ENCODE peak calls at places on chromosomes 4 and X, in seven cellular contexts. V is T-cell; M is CD8-positive, alpha-beta T cell; F is mucosa of descending colon; W is neural crest cell; Z is right atrium auricular region; X is lung. A is an unnamed sample.

GRCh38 chrX:2627272-2627867 is 63.7 kb upstream of the CD99 start:
- DNase-seq in X (no peak), Z (no peak), V (peak), M (peak), W (peak), F (no peak), A (peak)

GRCh38 chrX:10143071-10143983 is 13.4 kb upstream of the CLCN4 start:
- DNase-seq in F (no peak), X (no peak), W (no peak), Z (no peak), V (no peak), M (no peak), A (no peak)

GRCh38 chr4:33060873-33061542 is 2340.8 kb downstream of the PCDH7 start:
- DNase-seq in W (peak), M (no peak), X (no peak), V (no peak), Z (no peak), F (no peak), A (no peak)

GRCh38 chrX:29043751-29044150 is 456.5 kb downstream of the IL1RAPL1 start:
- DNase-seq in F (no peak), W (no peak), X (no peak), Z (no peak), M (no peak), V (no peak), A (no peak)

GRCh38 chrX:132876933-132877332 is 81.5 kb downstream of the HS6ST2 start:
- DNase-seq in Z (no peak), V (no peak), W (no peak), M (no peak), X (no peak), F (no peak), A (no peak)

GRCh38 chrX:114959729-114960128 is 57.7 kb downstream of the IL13RA2 start:
- DNase-seq in X (no peak), W (no peak), M (no peak), Z (no peak), V (no peak), F (no peak), A (no peak)

GRCh38 chrX:107676559-107677378 is 48.5 kb downstream of the PRPS1 start:
- DNase-seq in F (peak), V (peak), M (peak), X (peak), W (no peak), Z (peak), A (peak)

GRCh38 chrX:134547047-134547679 is 87.2 kb downstream of the HPRT1 start:
- DNase-seq in M (no peak), V (no peak), F (no peak), X (no peak), W (no peak), Z (no peak), A (no peak)

GRCh38 chr4:2059034-2059725 is at the start of gene NAT8L:
- DNase-seq in M (no peak), V (no peak), Z (no peak), X (no peak), W (peak), F (peak), A (no peak)

GRCh38 chrX:115029869-115030564 is 12.6 kb upstream of the IL13RA2 start:
- DNase-seq in F (no peak), V (no peak), M (no peak), Z (no peak), X (no peak), W (no peak), A (no peak)

GRCh38 chr4:174365018-174365587 is 81.4 kb downstream of the CEP44 start:
- DNase-seq in M (peak), W (peak), X (no peak), F (no peak), Z (no peak), V (no peak), A (peak)

GRCh38 chr4:25532579-25532978 is 123.1 kb upstream of the SLC34A2 start:
- DNase-seq in M (no peak), Z (no peak), F (no peak), V (no peak), X (no peak), W (no peak), A (no peak)

GRCh38 chr4:149980941-149981340 is 97.3 kb upstream of the DCLK2 start:
- DNase-seq in X (no peak), Z (no peak), W (peak), F (no peak), M (peak), V (peak), A (peak)

GRCh38 chr4:6001965-6002833 is 16.0 kb downstream of the C4orf50 start:
- DNase-seq in X (no peak), V (no peak), Z (no peak), F (no peak), M (no peak), W (no peak), A (no peak)

GRCh38 chr4:136864580-136865185 is 667.6 kb downstream of the PCDH18 start:
- DNase-seq in X (no peak), W (peak), Z (no peak), M (no peak), F (no peak), V (no peak), A (peak)

GRCh38 chr4:82480786-82481317 is 50.5 kb downstream of the ENOPH1 start:
- DNase-seq in Z (no peak), X (no peak), V (no peak), F (no peak), W (no peak), M (no peak), A (no peak)

GRCh38 chrX:131271274-131271673 is 17.8 kb downstream of the IGSF1 start:
- DNase-seq in Z (no peak), M (no peak), W (no peak), F (no peak), X (no peak), V (no peak), A (no peak)

GRCh38 chr4:181517521-181517920 is 725.7 kb upstream of the TENM3 start:
- DNase-seq in M (no peak), V (no peak), W (no peak), X (no peak), Z (no peak), F (no peak), A (no peak)

GRCh38 chr4:119246177-119246576 is 33.7 kb downstream of the USP53 start:
- DNase-seq in F (no peak), V (no peak), Z (no peak), X (no peak), M (no peak), W (no peak), A (no peak)

GRCh38 chrX:143757375-143757774 is 36.8 kb upstream of the SPANXN2 start:
- DNase-seq in X (no peak), F (no peak), V (no peak), M (no peak), W (no peak), Z (no peak), A (no peak)

GRCh38 chr4:6618386-6619115 is 21.9 kb upstream of the MRFAP1 start:
- DNase-seq in X (no peak), V (no peak), Z (no peak), M (no peak), F (no peak), W (no peak), A (no peak)

GRCh38 chr4:153585021-153585420 is 99.1 kb upstream of the TLR2 start:
- DNase-seq in M (no peak), X (no peak), V (no peak), W (no peak), F (no peak), Z (no peak), A (no peak)

GRCh38 chr4:17884511-17884910 is 73.7 kb downstream of the NCAPG start:
- DNase-seq in W (no peak), M (no peak), Z (no peak), X (no peak), V (no peak), F (no peak), A (no peak)

GRCh38 chr4:164768516-164768915 is 14.6 kb downstream of the SMIM31 start:
- DNase-seq in M (no peak), F (no peak), X (no peak), V (no peak), Z (no peak), W (no peak), A (no peak)

GRCh38 chr4:15894393-15894792 is 44.1 kb downstream of the FGFBP1 start:
- DNase-seq in V (no peak), X (no peak), F (no peak), M (no peak), W (no peak), Z (no peak), A (no peak)

GRCh38 chrX:111254896-111255693 is 15.2 kb downstream of the CAPN6 start:
- DNase-seq in Z (no peak), W (no peak), X (no peak), V (no peak), F (no peak), M (no peak), A (no peak)

GRCh38 chrX:41558531-41558930 is 111.4 kb downstream of the NYX start:
- DNase-seq in X (no peak), V (no peak), W (no peak), F (no peak), M (no peak), Z (no peak), A (no peak)

GRCh38 chr4:95213361-95213760 is 335.4 kb downstream of the UNC5C start:
- DNase-seq in W (no peak), F (no peak), V (no peak), X (no peak), M (no peak), Z (no peak), A (no peak)

GRCh38 chr4:7198440-7199128 is 6.2 kb downstream of the SORCS2 start:
- DNase-seq in X (no peak), W (no peak), V (no peak), M (no peak), F (no peak), Z (no peak), A (no peak)

GRCh38 chr4:158676076-158676475 is 4.0 kb downstream of the ETFDH start:
- DNase-seq in W (no peak), Z (no peak), X (no peak), F (no peak), V (no peak), M (no peak), A (no peak)

GRCh38 chr4:128221556-128221955 is 66.1 kb downstream of the PGRMC2 start:
- DNase-seq in M (no peak), F (no peak), X (no peak), V (no peak), Z (no peak), W (no peak), A (no peak)

GRCh38 chr4:69881173-69881773 is 21.3 kb upstream of the SULT1E1 start:
- DNase-seq in W (no peak), Z (no peak), M (peak), X (peak), V (peak), F (no peak), A (no peak)

GRCh38 chr4:2946812-2947600 is 16.2 kb downstream of the NOP14 start:
- DNase-seq in Z (no peak), X (no peak), M (no peak), V (no peak), F (no peak), W (no peak), A (no peak)

GRCh38 chr4:157075811-157076577 is at the start of gene GLRB:
- DNase-seq in W (peak), V (no peak), Z (no peak), X (no peak), F (no peak), M (no peak), A (no peak)

GRCh38 chrX:12434493-12434892 is 296.2 kb downstream of the FRMPD4 start:
- DNase-seq in F (no peak), M (no peak), X (no peak), W (no peak), V (no peak), Z (no peak), A (no peak)